ENCODE peak calls at places on chromosomes 2 and 18, in nine cellular contexts. M is AG10803, V is NB4, K is vagina, F is AML-193, N is Kasumi-1, E is HCEC 1CT, G is brain microvascular endothelial cell, X is dermis microvascular lymphatic vessel endothelial cell. Q is an unnamed sample.

GRCh38 chr2:62114564-62114963 is 81.4 kb upstream of the B3GNT2 start:
- DNase-seq in N (no peak), E (no peak), G (no peak), V (no peak), M (no peak), F (no peak), X (no peak), K (no peak), Q (no peak)

GRCh38 chr2:216710531-216711282 is 15.4 kb upstream of the IGFBP5 start:
- DNase-seq in V (no peak), E (no peak), M (peak), F (no peak), G (no peak), X (no peak), N (no peak), K (no peak), Q (peak)

GRCh38 chr2:64979744-64980143 is 9.5 kb upstream of the SLC1A4 start:
- DNase-seq in K (no peak), G (no peak), F (no peak), M (no peak), V (no peak), E (no peak), N (no peak), X (no peak), Q (no peak)

GRCh38 chr2:224165901-224166319 is 126.8 kb upstream of the SERPINE2 start:
- DNase-seq in E (peak), X (no peak), F (no peak), N (no peak), G (no peak), M (peak), K (no peak), V (no peak), Q (peak)

GRCh38 chr2:1321297-1321696 is 92.0 kb upstream of the TPO start:
- DNase-seq in F (no peak), N (no peak), E (no peak), X (no peak), M (no peak), V (no peak), K (no peak), G (no peak), Q (no peak)

GRCh38 chr2:20544093-20544747 is 97.3 kb downstream of the RHOB start:
- DNase-seq in V (no peak), G (no peak), K (no peak), X (no peak), M (no peak), E (no peak), F (no peak), N (no peak), Q (no peak)

GRCh38 chr2:237190958-237191692 is 105.4 kb downstream of the COPS8 start:
- DNase-seq in M (no peak), K (no peak), N (no peak), X (no peak), G (no peak), V (no peak), F (no peak), E (no peak), Q (no peak)

GRCh38 chr2:47904903-47905453 is 1.3 kb downstream of the FBXO11 start:
- DNase-seq in F (no peak), G (no peak), N (peak), E (no peak), K (no peak), M (no peak), V (peak), X (no peak), Q (peak)

GRCh38 chr2:51813245-51813644 is 781.3 kb upstream of the NRXN1 start:
- DNase-seq in E (peak), K (no peak), X (no peak), F (no peak), V (no peak), G (no peak), N (no peak), M (peak), Q (peak)

GRCh38 chr18:70490008-70490933 is 201.4 kb downstream of the SOCS6 start:
- DNase-seq in X (peak), V (peak), E (peak), K (no peak), N (peak), M (peak), F (peak), G (peak), Q (peak)

GRCh38 chr2:56540901-56541300 is 357.1 kb downstream of the CCDC85A start:
- DNase-seq in K (no peak), E (no peak), X (no peak), V (no peak), M (peak), G (no peak), F (no peak), N (no peak), Q (no peak)

GRCh38 chr2:86138736-86139625 is 32.9 kb downstream of the PTCD3 start:
- DNase-seq in E (no peak), V (no peak), N (no peak), M (no peak), G (no peak), X (no peak), K (no peak), F (no peak), Q (no peak)

GRCh38 chr2:26754972-26755670 is 9.0 kb upstream of the SLC35F6 start:
- DNase-seq in K (no peak), N (peak), G (no peak), F (no peak), M (no peak), E (no peak), X (no peak), V (no peak), Q (no peak)

GRCh38 chr18:35710581-35710980 is 129.0 kb downstream of the GALNT1 start:
- DNase-seq in F (no peak), E (no peak), V (no peak), G (no peak), K (no peak), N (no peak), X (no peak), M (no peak), Q (peak)

GRCh38 chr18:54240629-54241107 is 16.2 kb upstream of the MBD2 start:
- DNase-seq in E (no peak), X (no peak), M (peak), G (no peak), K (no peak), N (no peak), V (peak), F (peak), Q (no peak)

GRCh38 chr18:65235966-65236634 is 514.7 kb upstream of the CDH7 start:
- DNase-seq in X (peak), F (no peak), V (no peak), K (no peak), E (no peak), M (no peak), N (peak), G (no peak), Q (no peak)

GRCh38 chr2:23465982-23466381 is 81.0 kb downstream of the KLHL29 start:
- DNase-seq in F (no peak), K (no peak), G (no peak), M (peak), E (no peak), N (no peak), V (no peak), X (no peak), Q (no peak)

GRCh38 chr2:196268538-196269338 is 97.4 kb upstream of the STK17B start:
- DNase-seq in V (peak), M (no peak), K (no peak), E (peak), X (no peak), F (peak), N (peak), G (no peak), Q (no peak)

GRCh38 chr2:8633186-8633734 is 48.6 kb upstream of the ID2 start:
- DNase-seq in G (no peak), X (no peak), E (no peak), V (no peak), F (no peak), N (no peak), K (no peak), M (no peak), Q (no peak)

GRCh38 chr18:4356929-4357328 is 98.2 kb downstream of the DLGAP1 start:
- DNase-seq in X (no peak), K (no peak), M (no peak), E (no peak), N (no peak), G (no peak), F (no peak), V (no peak), Q (no peak)

GRCh38 chr2:231394201-231395141 is 1.0 kb upstream of the B3GNT7 start:
- DNase-seq in G (no peak), K (no peak), N (no peak), E (no peak), M (no peak), F (no peak), X (peak), V (peak), Q (no peak)

GRCh38 chr18:61606068-61606660 is 272.9 kb downstream of the CDH20 start:
- DNase-seq in G (peak), V (no peak), E (peak), K (no peak), N (no peak), X (no peak), F (no peak), M (peak), Q (peak)

GRCh38 chr2:235605306-235605998 is 111.6 kb downstream of the AGAP1 start:
- DNase-seq in K (no peak), N (no peak), M (peak), G (peak), F (no peak), X (peak), E (peak), V (peak), Q (peak)

GRCh38 chr18:48026216-48026615 is 95.8 kb upstream of the SMAD2 start:
- DNase-seq in V (no peak), F (no peak), M (no peak), G (no peak), E (no peak), N (no peak), X (no peak), K (no peak), Q (no peak)

GRCh38 chr2:54274781-54275242 is 18.8 kb upstream of the TSPYL6 start:
- DNase-seq in E (peak), X (no peak), F (no peak), N (no peak), V (peak), G (peak), M (peak), K (no peak), Q (peak)